ENCODE peak calls at places on chromosomes 13 and 19, in nine cellular contexts. M, R, X, Z, Y, K, N, U and L are unnamed samples.

GRCh38 chr13:44331912-44332840 is 41.4 kb upstream of the SERP2 start:
- DNase-seq in M (peak), K (peak), Z (no peak), U (peak), N (no peak), X (peak), R (no peak), Y (peak), L (peak)

GRCh38 chr19:32222594-32222993 is 122.8 kb upstream of the ZNF507 start:
- DNase-seq in M (no peak), U (no peak), N (no peak), R (no peak), Z (no peak), K (no peak), X (no peak), Y (no peak), L (peak)

GRCh38 chr19:46218160-46218559 is 11.4 kb upstream of the IGFL1 start:
- DNase-seq in X (no peak), Y (no peak), K (peak), R (no peak), N (no peak), U (peak), M (peak), Z (peak), L (no peak)

GRCh38 chr13:26838821-26839220 is 78.2 kb upstream of the GPR12 start:
- DNase-seq in N (no peak), Y (no peak), X (no peak), R (no peak), Z (no peak), K (no peak), U (no peak), M (no peak), L (no peak)

GRCh38 chr19:34976611-34977010 is 12.6 kb upstream of the ZNF792 start:
- DNase-seq in R (no peak), Y (no peak), X (no peak), N (no peak), Z (no peak), M (no peak), U (no peak), K (no peak), L (no peak)

GRCh38 chr13:108700421-108701170 is 71.2 kb downstream of the MYO16 start:
- DNase-seq in Z (no peak), X (no peak), M (peak), K (peak), R (no peak), Y (no peak), N (peak), U (peak), L (no peak)

GRCh38 chr13:24153347-24153746 is 7.2 kb upstream of the SPATA13 start:
- DNase-seq in X (no peak), N (no peak), M (no peak), Y (no peak), K (no peak), R (no peak), Z (no peak), U (no peak), L (no peak)

GRCh38 chr19:55041244-55041626 is 3.2 kb upstream of the GP6 start:
- DNase-seq in Z (no peak), U (no peak), Y (no peak), K (no peak), R (no peak), N (no peak), M (no peak), X (no peak), L (no peak)

GRCh38 chr13:42892760-42893159 is 99.3 kb downstream of the EPSTI1 start:
- DNase-seq in X (no peak), K (peak), N (no peak), R (no peak), Y (no peak), U (peak), Z (no peak), M (peak), L (no peak)

GRCh38 chr13:25981060-25981459 is 70.8 kb downstream of the SHISA2 start:
- DNase-seq in X (no peak), K (no peak), Y (no peak), R (no peak), N (no peak), M (no peak), Z (no peak), U (no peak), L (no peak)

GRCh38 chr19:31725051-31725450 is 375.8 kb upstream of the TSHZ3 start:
- DNase-seq in M (no peak), Y (no peak), X (no peak), K (no peak), R (no peak), N (no peak), U (peak), Z (no peak), L (no peak)

DNA sequence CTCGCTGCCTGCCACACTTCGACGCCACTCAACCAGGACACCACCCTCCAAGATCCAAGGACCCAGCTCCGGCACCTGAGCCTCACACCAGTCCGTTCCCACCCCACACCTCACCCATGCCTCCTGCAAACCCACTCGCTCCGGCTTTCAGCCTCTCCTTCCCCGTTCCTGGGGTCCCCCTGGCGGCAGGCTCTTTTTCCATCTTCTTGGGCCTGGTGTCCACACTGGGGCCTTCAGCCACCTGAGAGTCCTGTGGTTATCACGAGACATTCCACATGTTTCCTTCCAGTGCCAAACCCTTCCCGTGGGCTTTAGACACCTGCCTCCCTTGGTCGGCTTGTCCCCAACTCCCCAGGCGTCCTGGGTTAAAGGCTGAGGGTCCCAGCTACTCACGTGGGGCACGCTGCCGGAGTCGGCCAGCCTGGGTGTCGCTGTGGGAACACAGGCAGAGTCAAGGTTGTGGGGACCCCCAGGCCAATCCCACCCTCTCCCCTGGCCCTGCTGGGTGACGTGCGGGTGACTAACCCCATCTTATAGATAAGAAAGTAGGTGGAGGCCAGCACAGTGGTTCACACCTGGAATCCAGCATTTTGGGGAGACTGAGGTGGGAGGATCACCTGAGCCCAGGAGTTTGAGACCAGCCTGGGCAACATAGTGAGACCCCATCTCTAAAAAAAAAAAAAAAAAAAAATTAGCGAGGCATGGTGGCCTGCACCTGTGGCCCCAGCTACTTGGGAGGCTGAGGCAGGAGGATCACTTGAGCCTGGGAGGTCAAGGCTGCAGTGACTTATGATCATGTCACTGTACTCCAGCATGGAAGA is 2.0 kb downstream of the JSRP1 start:
- DNase-seq in U (peak), M (no peak), Z (peak), X (no peak), N (no peak), K (no peak), Y (no peak), R (no peak), L (no peak)
- TF ChIP-seq CTCF in U (peak), M (peak), Z (peak), X (peak), N (peak), K (no peak), Y (no peak), R (no peak), L (no peak)

GRCh38 chr13:33606692-33607091 is 211.3 kb upstream of the RFC3 start:
- DNase-seq in Y (no peak), N (no peak), X (no peak), U (peak), R (no peak), K (no peak), Z (no peak), M (no peak), L (no peak)
- TF ChIP-seq CTCF in Y (no peak), N (no peak), X (peak), U (peak), R (no peak), K (no peak), Z (no peak), M (no peak), L (no peak)

GRCh38 chr13:21913010-21913409 is 242.1 kb downstream of the FGF9 start:
- DNase-seq in M (no peak), Z (peak), Y (no peak), K (no peak), X (no peak), R (no peak), N (no peak), U (no peak), L (no peak)
- TF ChIP-seq CTCF in M (no peak), Z (peak), Y (no peak), K (no peak), X (no peak), R (peak), N (no peak), U (no peak), L (no peak)

GRCh38 chr13:111153279-111153976 is 38.3 kb downstream of the ARHGEF7 start:
- DNase-seq in M (peak), K (peak), Y (peak), N (peak), X (peak), U (peak), R (no peak), Z (peak), L (peak)
- TF ChIP-seq CTCF in M (peak), K (no peak), Y (peak), N (peak), X (peak), U (peak), R (peak), Z (no peak), L (no peak)

GRCh38 chr19:1855828-1856255 is 7.5 kb downstream of the KLF16 start:
- DNase-seq in K (no peak), X (no peak), R (no peak), U (no peak), Z (no peak), Y (no peak), N (no peak), M (no peak), L (no peak)

GRCh38 chr19:1856345-1856697 is 7.1 kb downstream of the KLF16 start:
- DNase-seq in K (no peak), Y (no peak), Z (no peak), M (no peak), U (no peak), N (no peak), X (no peak), R (no peak), L (no peak)

GRCh38 chr19:1854542-1855039 is 6.3 kb upstream of the REXO1 start:
- DNase-seq in Z (peak), R (no peak), Y (no peak), U (no peak), K (no peak), X (peak), N (no peak), M (no peak), L (no peak)

GRCh38 chr19:1854032-1854541 is 5.8 kb upstream of the REXO1 start:
- DNase-seq in K (no peak), R (no peak), Z (no peak), M (no peak), Y (no peak), N (no peak), X (no peak), U (no peak), L (no peak)

DNA sequence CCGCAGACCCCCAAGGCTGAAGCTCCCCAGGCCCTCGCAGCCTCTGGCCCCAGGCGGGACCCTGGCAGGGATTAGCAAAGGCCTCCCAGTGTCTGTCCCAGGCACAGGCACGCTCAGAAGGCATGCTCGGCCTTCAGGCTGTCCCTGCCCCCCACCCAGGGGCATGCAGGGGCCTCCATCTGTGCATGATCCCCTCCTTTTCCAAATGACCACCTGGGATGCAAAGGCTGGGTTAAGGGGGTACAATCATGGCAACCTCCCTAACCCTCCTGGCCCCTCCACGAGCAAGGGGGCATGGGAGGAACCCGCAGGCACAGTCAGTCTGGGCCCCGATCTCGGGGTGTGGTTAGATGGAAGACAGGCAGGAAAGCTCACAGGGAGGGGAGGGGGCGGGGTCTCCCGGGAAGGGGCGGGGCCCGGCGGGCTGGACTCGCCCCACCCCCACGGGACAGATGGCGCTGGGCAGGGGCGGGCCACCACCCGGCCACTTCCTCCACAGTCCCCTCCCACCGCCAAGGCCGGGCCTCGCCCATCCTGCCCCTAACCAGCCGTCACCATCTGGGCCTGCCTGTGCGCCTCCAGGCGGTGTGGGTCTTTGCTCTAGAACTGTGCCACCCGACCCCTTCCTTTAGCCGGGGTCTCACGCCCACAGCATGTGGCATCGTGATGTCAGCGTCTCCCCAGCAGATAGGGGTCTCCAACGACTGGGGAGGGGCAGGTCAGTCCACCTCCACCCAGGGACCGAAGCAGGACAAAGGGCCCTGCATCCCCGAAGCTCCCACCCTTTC is 7.0 kb upstream of the REXO1 start:
- DNase-seq in Y (no peak), X (peak), U (peak), K (peak), Z (peak), N (peak), R (peak), M (peak), L (peak)
- TF ChIP-seq CTCF in Y (no peak), X (no peak), U (no peak), K (no peak), Z (no peak), N (no peak), R (no peak), M (no peak), L (peak)

DNA sequence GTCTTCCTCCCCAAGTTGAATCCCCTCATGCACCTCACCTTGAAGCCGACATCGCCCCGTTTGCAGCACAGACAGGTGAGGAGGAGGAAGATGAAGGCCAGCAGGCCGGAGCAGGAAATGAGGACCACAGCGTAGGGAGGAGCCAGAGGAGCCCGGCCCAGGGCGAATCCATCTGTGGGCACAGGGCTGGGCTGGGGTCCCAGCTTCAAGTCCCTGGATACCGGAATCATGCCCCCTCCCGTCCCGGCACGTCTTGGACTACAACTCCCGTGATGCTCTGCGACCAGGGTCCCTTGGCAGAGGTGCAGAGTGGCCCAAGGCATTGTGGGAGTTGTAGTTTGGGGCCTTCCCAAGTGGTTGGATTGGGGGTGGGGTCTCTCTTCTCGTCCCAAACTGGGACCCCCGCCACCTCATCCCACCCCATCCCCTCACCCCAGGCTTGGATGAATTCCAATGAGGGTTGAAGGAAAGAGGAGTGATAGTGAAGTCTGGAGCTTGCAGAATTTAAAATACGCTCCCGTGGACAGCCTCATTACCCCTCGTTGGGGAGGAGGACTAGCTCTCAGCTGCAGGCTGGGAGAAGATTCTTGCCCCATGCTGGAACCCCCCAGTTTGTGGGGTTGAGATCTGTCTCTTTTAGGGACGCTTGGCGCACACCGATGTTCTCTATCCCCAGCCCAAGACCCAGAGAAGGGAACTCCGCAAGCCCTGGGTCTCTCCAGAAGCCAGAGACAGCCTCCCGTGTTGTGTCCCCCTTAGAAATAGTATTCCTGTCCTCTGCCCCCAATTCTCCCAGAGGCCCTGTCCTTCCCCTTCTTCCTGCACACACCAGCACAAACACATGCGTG is 990 bp downstream of the LMTK3 start:
- DNase-seq in R (no peak), Y (peak), X (peak), K (peak), N (peak), U (peak), M (peak), Z (peak), L (peak)
- TF ChIP-seq CTCF in R (no peak), Y (no peak), X (no peak), K (no peak), N (no peak), U (no peak), M (no peak), Z (no peak), L (no peak)

GRCh38 chr19:49113762-49114629 is at the start of gene LIN7B:
- DNase-seq in M (peak), R (no peak), U (peak), Z (peak), K (peak), N (no peak), X (peak), Y (peak), L (no peak)
- TF ChIP-seq CTCF in M (no peak), R (peak), U (peak), Z (no peak), K (peak), N (peak), X (peak), Y (peak), L (peak)